ENCODE peak calls at places on chromosomes 3 and 15, in seven cellular contexts. H is AG10803; T is omental fat pad; P is CD4-positive, alpha-beta T cell; O is fibroblast of mammary gland; F is astrocyte of the cerebellum; J is ovary. V is an unnamed sample.

GRCh38 chr3:190533511-190534282 is 19.8 kb downstream of the IL1RAP start:
- DNase-seq in H (peak), T (peak), P (no peak), O (peak), F (peak), J (peak), V (no peak)

GRCh38 chr3:186418601-186419238 is 56.7 kb upstream of the DGKG start:
- DNase-seq in H (no peak), T (no peak), P (no peak), O (peak), F (no peak), J (no peak), V (no peak)

GRCh38 chr3:71523628-71524027 is 59.9 kb downstream of the FOXP1 start:
- DNase-seq in H (no peak), T (no peak), P (no peak), O (no peak), F (no peak), J (no peak), V (no peak)

GRCh38 chr3:28868897-28869296 is 412.0 kb upstream of the RBMS3 start:
- DNase-seq in H (no peak), T (no peak), P (no peak), O (no peak), F (no peak), J (no peak), V (no peak)

GRCh38 chr3:113055201-113055600 is 64.4 kb downstream of the GTPBP8 start:
- DNase-seq in H (peak), T (no peak), P (no peak), O (no peak), F (no peak), J (no peak), V (no peak)

GRCh38 chr15:20341901-20342605 is 199.5 kb downstream of the GOLGA6L6 start:
- DNase-seq in H (peak), T (peak), P (peak), O (no peak), F (no peak), J (peak), V (no peak)

GRCh38 chr15:29685156-29686078 is 136.9 kb downstream of the TJP1 start:
- DNase-seq in H (peak), T (no peak), P (no peak), O (peak), F (no peak), J (no peak), V (no peak)

GRCh38 chr3:143608966-143609365 is 239.3 kb downstream of the SLC9A9 start:
- DNase-seq in H (peak), T (no peak), P (no peak), O (peak), F (no peak), J (no peak), V (no peak)

GRCh38 chr3:187403768-187404270 is 35.6 kb downstream of the RTP4 start:
- DNase-seq in H (peak), T (no peak), P (no peak), O (peak), F (peak), J (no peak), V (no peak)

GRCh38 chr3:50322386-50323091 is at the start of gene HYAL2:
- DNase-seq in H (no peak), T (no peak), P (no peak), O (no peak), F (no peak), J (peak), V (no peak)

GRCh38 chr3:59559721-59560514 is 510.1 kb upstream of the CFAP20DC start:
- DNase-seq in H (peak), T (no peak), P (no peak), O (peak), F (peak), J (no peak), V (no peak)

GRCh38 chr3:97957617-97958311 is 14.5 kb downstream of the RIOX2 start:
- DNase-seq in H (no peak), T (no peak), P (no peak), O (peak), F (peak), J (no peak), V (no peak)

GRCh38 chr3:103446958-103447357 is 1012.1 kb downstream of the ZPLD1 start:
- DNase-seq in H (no peak), T (no peak), P (no peak), O (no peak), F (no peak), J (no peak), V (no peak)

GRCh38 chr3:198030125-198030524 is 70.1 kb downstream of the LMLN start:
- DNase-seq in H (no peak), T (no peak), P (no peak), O (no peak), F (no peak), J (no peak), V (no peak)

GRCh38 chr3:131526801-131527347 is 24.1 kb upstream of the MRPL3 start:
- DNase-seq in H (peak), T (no peak), P (no peak), O (peak), F (no peak), J (peak), V (no peak)

GRCh38 chr3:127749361-127749760 is 73.0 kb downstream of the MGLL start:
- DNase-seq in H (no peak), T (no peak), P (no peak), O (no peak), F (no peak), J (no peak), V (no peak)

GRCh38 chr3:127748754-127749327 is 73.5 kb downstream of the MGLL start:
- DNase-seq in H (peak), T (no peak), P (no peak), O (peak), F (no peak), J (no peak), V (no peak)

GRCh38 chr3:127751163-127751621 is 71.1 kb downstream of the MGLL start:
- DNase-seq in H (no peak), T (no peak), P (no peak), O (no peak), F (no peak), J (no peak), V (no peak)

GRCh38 chr3:127750226-127751031 is 71.9 kb downstream of the MGLL start:
- DNase-seq in H (peak), T (no peak), P (no peak), O (peak), F (no peak), J (no peak), V (peak)

DNA sequence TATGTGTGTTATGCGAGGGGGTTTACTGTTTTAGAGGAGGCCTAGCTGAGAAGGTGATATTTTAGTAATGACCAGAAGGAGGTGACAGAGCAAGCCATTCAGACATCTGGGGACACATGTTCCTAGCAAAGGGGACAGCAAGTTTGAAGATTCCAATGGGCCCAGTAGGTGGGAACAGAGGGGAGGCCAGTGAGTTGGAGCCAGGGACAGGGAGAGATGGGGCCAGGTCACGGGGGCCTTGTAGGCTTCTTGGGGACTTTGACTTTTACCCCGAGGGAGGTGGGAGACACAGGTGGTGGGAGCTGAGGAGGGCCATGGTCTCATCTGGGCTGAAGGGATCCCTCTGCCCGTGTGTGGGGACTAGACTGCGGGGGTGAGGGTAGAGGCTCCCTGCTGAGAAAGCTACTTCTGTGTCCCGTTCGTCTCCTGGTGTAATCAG is 72.5 kb downstream of the MGLL start:
- DNase-seq in H (no peak), T (no peak), P (no peak), O (no peak), F (no peak), J (no peak), V (no peak)
- TF ChIP-seq CTCF in H (peak), T (no peak), P (no peak), O (no peak), F (no peak), J (no peak), V (peak)

GRCh38 chr3:49316696-49317457 is 23.0 kb downstream of the USP4 start:
- DNase-seq in H (no peak), T (no peak), P (no peak), O (no peak), F (no peak), J (no peak), V (no peak)

GRCh38 chr3:49313902-49314676 is 25.8 kb downstream of the USP4 start:
- DNase-seq in H (no peak), T (no peak), P (no peak), O (peak), F (no peak), J (no peak), V (no peak)

GRCh38 chr3:49305608-49306007 is 28.6 kb upstream of the C3orf62 start:
- DNase-seq in H (no peak), T (no peak), P (no peak), O (no peak), F (no peak), J (no peak), V (no peak)

DNA sequence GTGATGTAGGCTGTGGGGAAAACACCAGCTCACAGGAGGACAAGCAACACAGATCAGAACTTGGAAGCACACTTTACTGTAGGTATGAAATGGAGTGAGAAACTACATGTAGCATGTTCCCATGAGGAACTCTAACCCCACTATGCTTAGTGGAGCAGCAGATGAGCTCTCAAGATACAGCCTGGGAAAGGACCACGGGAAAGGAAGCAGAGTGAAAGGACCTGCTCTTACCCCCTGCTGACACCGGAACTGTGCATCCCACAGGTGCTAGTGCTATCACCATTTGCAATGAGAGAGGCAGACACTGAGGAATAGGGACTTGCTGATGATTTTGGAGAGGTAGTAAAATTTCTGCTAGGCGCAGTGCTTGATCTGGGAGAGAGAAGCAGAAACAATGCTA is 28.6 kb downstream of the USP4 start:
- DNase-seq in H (no peak), T (no peak), P (no peak), O (no peak), F (no peak), J (no peak), V (no peak)
- TF ChIP-seq CTCF in H (no peak), T (no peak), P (no peak), O (no peak), F (no peak), J (no peak), V (no peak)

GRCh38 chr15:46077220-46077619 is 442.4 kb downstream of the SQOR start:
- DNase-seq in H (no peak), T (no peak), P (no peak), O (no peak), F (no peak), J (no peak), V (no peak)
- TF ChIP-seq CTCF in H (no peak), T (no peak), P (no peak), O (no peak), F (no peak), J (no peak), V (no peak)

GRCh38 chr3:39190281-39191025 is 1.9 kb downstream of the XIRP1 start:
- DNase-seq in H (no peak), T (no peak), P (no peak), O (no peak), F (no peak), J (no peak), V (no peak)

GRCh38 chr3:39192490-39193092 is at the start of gene XIRP1:
- DNase-seq in H (no peak), T (no peak), P (no peak), O (peak), F (no peak), J (no peak), V (no peak)

GRCh38 chr3:39193391-39193790 is 996 bp upstream of the XIRP1 start:
- DNase-seq in H (peak), T (no peak), P (no peak), O (no peak), F (no peak), J (no peak), V (no peak)

GRCh38 chr3:39191103-39191502 is 1.3 kb downstream of the XIRP1 start:
- DNase-seq in H (peak), T (no peak), P (no peak), O (no peak), F (no peak), J (no peak), V (no peak)

DNA sequence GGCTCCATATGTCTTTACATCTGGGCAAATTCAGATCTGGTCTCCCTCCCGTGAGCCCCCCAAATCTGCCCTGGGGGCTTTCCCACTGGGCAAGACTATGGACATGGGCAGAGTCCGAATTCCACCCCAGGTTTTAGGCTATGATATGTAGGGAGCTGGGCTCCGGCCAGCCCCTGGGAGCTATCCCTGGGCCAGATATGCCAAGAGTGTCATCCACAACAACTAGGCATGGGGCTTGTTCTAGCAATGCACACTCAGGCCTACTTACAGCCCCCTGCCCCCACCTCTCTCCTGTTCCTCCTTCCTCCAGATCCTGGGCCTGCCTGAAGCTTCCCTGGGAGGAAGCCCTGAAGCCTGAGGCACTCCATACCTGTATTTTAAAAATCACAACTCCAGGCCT is 622 bp downstream of the XIRP1 start:
- DNase-seq in H (no peak), T (no peak), P (no peak), O (no peak), F (no peak), J (no peak), V (no peak)
- TF ChIP-seq CTCF in H (no peak), T (no peak), P (no peak), O (no peak), F (no peak), J (no peak), V (no peak)

GRCh38 chr15:32994810-32995424 is 199.6 kb downstream of the FMN1 start:
- DNase-seq in H (peak), T (no peak), P (no peak), O (peak), F (peak), J (no peak), V (no peak)
- TF ChIP-seq CTCF in H (peak), T (no peak), P (peak), O (peak), F (peak), J (no peak), V (peak)

GRCh38 chr3:140576444-140576843 is 101.4 kb upstream of the TRIM42 start:
- DNase-seq in H (no peak), T (no peak), P (no peak), O (no peak), F (no peak), J (no peak), V (no peak)

GRCh38 chr3:140580746-140581145 is 97.1 kb upstream of the TRIM42 start:
- DNase-seq in H (no peak), T (no peak), P (no peak), O (peak), F (no peak), J (no peak), V (no peak)

GRCh38 chr3:140577911-140578310 is 100.0 kb upstream of the TRIM42 start:
- DNase-seq in H (no peak), T (no peak), P (no peak), O (no peak), F (no peak), J (no peak), V (no peak)

GRCh38 chr3:140584549-140584948 is 93.3 kb upstream of the TRIM42 start:
- DNase-seq in H (no peak), T (no peak), P (no peak), O (no peak), F (no peak), J (no peak), V (no peak)

DNA sequence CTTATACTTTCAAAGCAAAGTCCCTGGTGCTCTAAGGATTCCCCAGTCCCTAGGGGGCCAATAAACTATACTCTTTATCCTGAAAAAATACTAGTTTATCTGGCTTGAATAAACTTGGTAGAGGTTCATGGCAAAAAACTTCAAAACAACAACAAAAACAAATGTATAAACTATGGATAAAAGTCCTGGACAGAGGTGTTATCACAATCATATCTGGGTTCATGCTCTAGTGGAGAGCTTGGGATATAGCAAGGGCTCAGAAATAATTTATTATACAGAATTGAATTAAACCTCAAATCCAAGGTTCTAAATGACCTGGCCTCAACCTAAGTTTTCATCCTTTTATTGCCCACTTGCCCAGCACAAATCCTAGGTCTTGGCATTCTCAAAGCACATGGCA is 98.6 kb upstream of the TRIM42 start:
- DNase-seq in H (no peak), T (no peak), P (no peak), O (no peak), F (no peak), J (no peak), V (no peak)
- TF ChIP-seq CTCF in H (no peak), T (no peak), P (no peak), O (peak), F (no peak), J (no peak), V (no peak)

GRCh38 chr15:72082176-72082575 is 35.8 kb downstream of the MYO9A start:
- DNase-seq in H (no peak), T (no peak), P (no peak), O (no peak), F (no peak), J (no peak), V (no peak)

GRCh38 chr15:72086920-72087648 is 30.9 kb downstream of the MYO9A start:
- DNase-seq in H (no peak), T (no peak), P (no peak), O (no peak), F (no peak), J (no peak), V (no peak)

GRCh38 chr15:72092011-72092410 is 25.9 kb downstream of the MYO9A start:
- DNase-seq in H (no peak), T (no peak), P (no peak), O (no peak), F (no peak), J (no peak), V (no peak)

DNA sequence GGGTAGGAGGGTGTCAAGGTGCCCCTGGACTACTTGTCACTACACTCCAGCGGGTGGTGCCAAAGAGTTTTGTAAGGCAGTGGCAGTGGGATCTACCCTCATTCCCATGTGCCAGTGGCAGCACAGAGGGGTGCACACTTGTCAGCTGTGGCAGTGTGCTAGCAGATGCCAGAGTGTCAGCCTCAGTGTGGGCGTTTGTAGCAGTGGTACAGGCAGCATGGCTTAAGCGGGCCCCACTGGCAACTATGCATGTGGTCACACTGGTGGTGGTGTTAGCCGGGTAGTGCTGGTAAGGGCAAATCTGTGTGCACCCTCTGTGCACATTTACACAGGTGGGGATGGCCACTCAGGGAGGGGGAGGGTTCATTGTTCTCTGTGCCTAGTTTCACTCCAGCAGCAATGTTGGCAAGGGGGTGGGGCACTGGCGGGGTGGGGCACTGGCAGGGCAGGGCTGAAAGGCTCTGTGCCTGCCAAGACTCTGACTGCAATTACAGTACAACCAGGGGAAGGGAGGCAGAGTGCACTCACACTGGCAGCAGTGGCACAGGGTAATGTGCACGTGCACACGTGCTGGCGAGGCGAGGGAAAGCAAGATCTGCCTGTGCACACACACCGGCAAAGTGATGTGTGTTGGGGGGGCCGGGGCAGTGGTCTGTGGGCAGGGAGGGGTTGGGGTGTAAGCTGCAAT is 31.8 kb downstream of the MYO9A start:
- DNase-seq in H (no peak), T (no peak), P (no peak), O (no peak), F (no peak), J (no peak), V (no peak)
- TF ChIP-seq CTCF in H (no peak), T (no peak), P (no peak), O (no peak), F (no peak), J (no peak), V (no peak)

DNA sequence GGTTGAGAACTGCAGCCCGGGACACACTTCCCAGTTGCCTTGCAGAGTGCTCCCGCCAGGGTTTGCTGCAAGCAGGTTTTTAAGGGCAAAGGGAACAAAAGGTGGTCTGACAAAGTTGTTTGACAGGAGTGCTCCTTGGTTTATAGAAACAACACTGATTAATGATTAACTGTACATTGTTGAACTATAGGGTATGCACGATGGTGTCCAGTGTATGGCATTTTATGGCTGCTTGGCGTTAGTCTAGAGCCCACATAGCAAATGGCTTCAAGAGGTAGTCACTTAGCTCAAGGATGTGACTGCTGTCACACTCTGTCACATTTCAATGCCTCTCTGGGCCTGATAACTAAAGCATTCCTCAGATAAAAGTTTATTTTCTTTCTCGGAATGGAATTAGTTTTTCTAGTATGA is 61.2 kb upstream of the GATM start:
- DNase-seq in H (no peak), T (no peak), P (no peak), O (no peak), F (no peak), J (no peak), V (no peak)
- TF ChIP-seq CTCF in H (no peak), T (no peak), P (no peak), O (no peak), F (no peak), J (no peak), V (no peak)

GRCh38 chr3:65342084-65342683 is 654.4 kb upstream of the ADAMTS9 start:
- DNase-seq in H (peak), T (no peak), P (no peak), O (peak), F (no peak), J (no peak), V (no peak)
- TF ChIP-seq CTCF in H (peak), T (no peak), P (no peak), O (peak), F (peak), J (no peak), V (peak)

GRCh38 chr15:69304176-69304533 is 5.4 kb downstream of the PAQR5 start:
- DNase-seq in H (peak), T (no peak), P (no peak), O (peak), F (no peak), J (no peak), V (no peak)

GRCh38 chr15:69305933-69306568 is 7.3 kb downstream of the PAQR5 start:
- DNase-seq in H (no peak), T (no peak), P (no peak), O (no peak), F (no peak), J (no peak), V (no peak)

GRCh38 chr15:69302929-69303328 is 4.2 kb downstream of the PAQR5 start:
- DNase-seq in H (no peak), T (no peak), P (no peak), O (no peak), F (no peak), J (no peak), V (no peak)

GRCh38 chr15:69305204-69305931 is 6.7 kb downstream of the PAQR5 start:
- DNase-seq in H (peak), T (no peak), P (no peak), O (peak), F (no peak), J (no peak), V (no peak)

GRCh38 chr15:69303337-69304175 is 4.8 kb downstream of the PAQR5 start:
- DNase-seq in H (peak), T (no peak), P (no peak), O (peak), F (no peak), J (no peak), V (no peak)
- TF ChIP-seq CTCF in H (peak), T (no peak), P (no peak), O (peak), F (no peak), J (no peak), V (peak)

V was measured in GM12864.